ENCODE peak calls at places on chromosome 4, in nine cellular contexts. One of them, this sample, is unnamed.
A peak's percentile ranks its signal among the peaks of the same experiment; 100 is the strongest.

GRCh38 chr4:96205143-96205542 is 365.2 kb downstream of the PDHA2 start:
- DNase-seq in adrenal gland: no peak
- DNase-seq in endothelial cell of umbilical vein: no peak
- DNase-seq in neuronal stem cell: no peak
- DNase-seq in pancreas: no peak
- DNase-seq in psoas muscle: no peak
- DNase-seq in brain microvascular endothelial cell: no peak
- DNase-seq in keratinocyte: no peak
- DNase-seq in stomach: no peak
- DNase-seq in this sample: no peak

GRCh38 chr4:177308125-177308524 is 1.5 kb upstream of the NEIL3 start:
- DNase-seq in adrenal gland: peak; percentile 75
- DNase-seq in endothelial cell of umbilical vein: no peak
- DNase-seq in neuronal stem cell: no peak
- DNase-seq in pancreas: no peak
- DNase-seq in psoas muscle: peak; percentile 14
- DNase-seq in brain microvascular endothelial cell: peak; percentile 12
- DNase-seq in keratinocyte: no peak
- DNase-seq in stomach: no peak
- DNase-seq in this sample: no peak

GRCh38 chr4:83386931-83387897 is 52.6 kb upstream of the HPSE start:
- DNase-seq in adrenal gland: no peak
- DNase-seq in endothelial cell of umbilical vein: no peak
- DNase-seq in neuronal stem cell: no peak
- DNase-seq in pancreas: no peak
- DNase-seq in psoas muscle: no peak
- DNase-seq in brain microvascular endothelial cell: no peak
- DNase-seq in keratinocyte: peak; percentile 17
- DNase-seq in stomach: no peak
- DNase-seq in this sample: no peak

GRCh38 chr4:48429709-48430474 is 53.3 kb upstream of the SLC10A4 start:
- DNase-seq in adrenal gland: no peak
- DNase-seq in endothelial cell of umbilical vein: no peak
- DNase-seq in neuronal stem cell: peak; percentile 36
- DNase-seq in pancreas: no peak
- DNase-seq in psoas muscle: no peak
- DNase-seq in brain microvascular endothelial cell: no peak
- DNase-seq in keratinocyte: no peak
- DNase-seq in stomach: no peak
- DNase-seq in this sample: no peak

GRCh38 chr4:3291969-3292570 is 751 bp upstream of the RGS12 start:
- DNase-seq in adrenal gland: peak; percentile 85
- DNase-seq in endothelial cell of umbilical vein: no peak
- DNase-seq in neuronal stem cell: no peak
- DNase-seq in pancreas: peak; percentile 75
- DNase-seq in psoas muscle: peak; percentile 74
- DNase-seq in brain microvascular endothelial cell: no peak
- DNase-seq in keratinocyte: no peak
- DNase-seq in stomach: peak; percentile 75
- DNase-seq in this sample: no peak

GRCh38 chr4:74632634-74633033 is 161.7 kb downstream of the BTC start:
- DNase-seq in adrenal gland: no peak
- DNase-seq in endothelial cell of umbilical vein: peak; percentile 99
- DNase-seq in neuronal stem cell: no peak
- DNase-seq in pancreas: peak; percentile 22
- DNase-seq in psoas muscle: no peak
- DNase-seq in brain microvascular endothelial cell: peak; percentile 98
- DNase-seq in keratinocyte: peak; percentile 63
- DNase-seq in stomach: peak; percentile 66
- DNase-seq in this sample: no peak

GRCh38 chr4:61086357-61086756 is 113.8 kb upstream of the ADGRL3 start:
- DNase-seq in adrenal gland: no peak
- DNase-seq in endothelial cell of umbilical vein: no peak
- DNase-seq in neuronal stem cell: no peak
- DNase-seq in pancreas: no peak
- DNase-seq in psoas muscle: no peak
- DNase-seq in brain microvascular endothelial cell: no peak
- DNase-seq in keratinocyte: no peak
- DNase-seq in stomach: no peak
- DNase-seq in this sample: no peak

GRCh38 chr4:107531927-107532326 is 188.1 kb downstream of the PAPSS1 start:
- DNase-seq in adrenal gland: no peak
- DNase-seq in endothelial cell of umbilical vein: no peak
- DNase-seq in neuronal stem cell: no peak
- DNase-seq in pancreas: no peak
- DNase-seq in psoas muscle: no peak
- DNase-seq in brain microvascular endothelial cell: no peak
- DNase-seq in keratinocyte: no peak
- DNase-seq in stomach: no peak
- DNase-seq in this sample: no peak

GRCh38 chr4:146883070-146883469 is 62.6 kb downstream of the TTC29 start:
- DNase-seq in adrenal gland: no peak
- DNase-seq in endothelial cell of umbilical vein: no peak
- DNase-seq in neuronal stem cell: no peak
- DNase-seq in pancreas: no peak
- DNase-seq in psoas muscle: no peak
- DNase-seq in brain microvascular endothelial cell: no peak
- DNase-seq in keratinocyte: no peak
- DNase-seq in stomach: no peak
- DNase-seq in this sample: no peak

GRCh38 chr4:110197421-110198398 is 705 bp downstream of the ELOVL6 start:
- DNase-seq in adrenal gland: peak; percentile 71
- DNase-seq in endothelial cell of umbilical vein: peak; percentile 59
- DNase-seq in neuronal stem cell: no peak
- DNase-seq in pancreas: peak; percentile 18
- DNase-seq in psoas muscle: peak; percentile 24
- DNase-seq in brain microvascular endothelial cell: peak; percentile 45
- DNase-seq in keratinocyte: no peak
- DNase-seq in stomach: no peak
- DNase-seq in this sample: no peak

GRCh38 chr4:125728568-125728967 is 413.8 kb downstream of the FAT4 start:
- DNase-seq in adrenal gland: no peak
- DNase-seq in endothelial cell of umbilical vein: peak; percentile 78
- DNase-seq in neuronal stem cell: no peak
- DNase-seq in pancreas: no peak
- DNase-seq in psoas muscle: no peak
- DNase-seq in brain microvascular endothelial cell: peak; percentile 95
- DNase-seq in keratinocyte: peak; percentile 90
- DNase-seq in stomach: no peak
- DNase-seq in this sample: no peak

GRCh38 chr4:89196056-89196674 is 84.8 kb downstream of the TIGD2 start:
- DNase-seq in adrenal gland: no peak
- DNase-seq in endothelial cell of umbilical vein: no peak
- DNase-seq in neuronal stem cell: no peak
- DNase-seq in pancreas: no peak
- DNase-seq in psoas muscle: no peak
- DNase-seq in brain microvascular endothelial cell: no peak
- DNase-seq in keratinocyte: no peak
- DNase-seq in stomach: no peak
- DNase-seq in this sample: no peak

GRCh38 chr4:88569944-88570455 is 22.3 kb upstream of the HERC3 start:
- DNase-seq in adrenal gland: no peak
- DNase-seq in endothelial cell of umbilical vein: no peak
- DNase-seq in neuronal stem cell: no peak
- DNase-seq in pancreas: no peak
- DNase-seq in psoas muscle: no peak
- DNase-seq in brain microvascular endothelial cell: no peak
- DNase-seq in keratinocyte: no peak
- DNase-seq in stomach: no peak
- DNase-seq in this sample: no peak

GRCh38 chr4:87270825-87271224 is 50.4 kb upstream of the KLHL8 start:
- DNase-seq in adrenal gland: no peak
- DNase-seq in endothelial cell of umbilical vein: no peak
- DNase-seq in neuronal stem cell: no peak
- DNase-seq in pancreas: no peak
- DNase-seq in psoas muscle: no peak
- DNase-seq in brain microvascular endothelial cell: no peak
- DNase-seq in keratinocyte: no peak
- DNase-seq in stomach: no peak
- DNase-seq in this sample: no peak

GRCh38 chr4:165326831-165327210 is 648 bp upstream of the MSMO1 start:
- DNase-seq in adrenal gland: peak; percentile 75
- DNase-seq in endothelial cell of umbilical vein: no peak
- DNase-seq in neuronal stem cell: no peak
- DNase-seq in pancreas: peak; percentile 42
- DNase-seq in psoas muscle: peak; percentile 15
- DNase-seq in brain microvascular endothelial cell: peak; percentile 22
- DNase-seq in keratinocyte: no peak
- DNase-seq in stomach: no peak
- DNase-seq in this sample: no peak

GRCh38 chr4:142402925-142403324 is 443.2 kb downstream of the INPP4B start:
- DNase-seq in adrenal gland: peak; percentile 61
- DNase-seq in endothelial cell of umbilical vein: peak; percentile 41
- DNase-seq in neuronal stem cell: no peak
- DNase-seq in pancreas: no peak
- DNase-seq in psoas muscle: no peak
- DNase-seq in brain microvascular endothelial cell: peak; percentile 26
- DNase-seq in keratinocyte: no peak
- DNase-seq in stomach: no peak
- DNase-seq in this sample: no peak

GRCh38 chr4:174135530-174135929 is 147.9 kb downstream of the FBXO8 start:
- DNase-seq in adrenal gland: no peak
- DNase-seq in endothelial cell of umbilical vein: no peak
- DNase-seq in neuronal stem cell: no peak
- DNase-seq in pancreas: no peak
- DNase-seq in psoas muscle: no peak
- DNase-seq in brain microvascular endothelial cell: no peak
- DNase-seq in keratinocyte: no peak
- DNase-seq in stomach: no peak
- DNase-seq in this sample: no peak
- H3K4me3 ChIP-seq in adrenal gland: no peak overlapping the region
- H3K4me3 ChIP-seq in endothelial cell of umbilical vein: no peak overlapping the region
- H3K4me3 ChIP-seq in neuronal stem cell: no peak overlapping the region
- H3K4me3 ChIP-seq in pancreas: no peak overlapping the region
- H3K4me3 ChIP-seq in psoas muscle: peak overlapping the region; percentile 46
- H3K4me3 ChIP-seq in brain microvascular endothelial cell: no peak overlapping the region
- H3K4me3 ChIP-seq in keratinocyte: no peak overlapping the region
- H3K4me3 ChIP-seq in stomach: peak overlapping the region; percentile 7
- H3K4me3 ChIP-seq in this sample: no peak overlapping the region

GRCh38 chr4:22462693-22463092 is 53.2 kb downstream of the ADGRA3 start:
- DNase-seq in adrenal gland: no peak
- DNase-seq in endothelial cell of umbilical vein: no peak
- DNase-seq in neuronal stem cell: no peak
- DNase-seq in pancreas: no peak
- DNase-seq in psoas muscle: no peak
- DNase-seq in brain microvascular endothelial cell: no peak
- DNase-seq in keratinocyte: no peak
- DNase-seq in stomach: no peak
- DNase-seq in this sample: no peak
- H3K36me3 ChIP-seq in adrenal gland: no peaks in the 10 kb centered on the region
- H3K36me3 ChIP-seq in endothelial cell of umbilical vein: no peaks in the 10 kb centered on the region
- H3K36me3 ChIP-seq in neuronal stem cell: no peaks in the 10 kb centered on the region
- H3K36me3 ChIP-seq in pancreas: no peaks in the 10 kb centered on the region
- H3K36me3 ChIP-seq in psoas muscle: no peaks in the 10 kb centered on the region
- H3K36me3 ChIP-seq in brain microvascular endothelial cell: no peaks in the 10 kb centered on the region
- H3K36me3 ChIP-seq in keratinocyte: peaks cover 4% of the 10 kb centered on the region
- H3K36me3 ChIP-seq in stomach: peaks cover 4% of the 10 kb centered on the region
- H3K36me3 ChIP-seq in this sample: no peaks in the 10 kb centered on the region

DNA sequence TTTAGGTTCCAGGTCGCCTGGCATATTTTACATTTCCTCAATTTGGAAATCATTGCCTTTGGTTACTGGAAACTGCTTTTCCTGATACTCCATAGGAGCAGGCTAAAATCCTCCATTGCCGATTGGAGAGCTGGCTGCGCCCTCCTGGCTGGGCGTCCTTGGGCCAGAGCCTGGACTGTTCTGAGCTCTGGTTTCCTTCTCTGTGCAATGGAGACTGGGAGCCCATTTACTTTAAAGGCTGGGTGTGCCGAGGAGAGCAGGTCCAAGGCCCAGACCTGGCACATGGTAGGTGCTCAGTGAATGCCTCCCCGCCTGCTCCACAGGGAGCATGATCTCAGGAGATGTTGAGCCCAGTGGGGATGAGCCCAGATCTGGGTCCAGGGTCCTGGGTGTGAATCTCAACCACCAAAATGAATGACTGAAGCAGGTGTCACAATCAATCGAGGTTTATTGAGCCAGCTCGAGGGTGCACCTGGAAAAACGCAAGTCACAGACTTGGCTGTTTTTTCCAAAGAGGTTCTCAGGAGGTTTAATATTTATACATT is 50.0 kb downstream of the EVC start:
- DNase-seq in adrenal gland: no peak
- DNase-seq in endothelial cell of umbilical vein: no peak
- DNase-seq in neuronal stem cell: no peak
- DNase-seq in pancreas: no peak
- DNase-seq in psoas muscle: no peak
- DNase-seq in brain microvascular endothelial cell: no peak
- DNase-seq in keratinocyte: no peak
- DNase-seq in stomach: no peak
- DNase-seq in this sample: no peak
- H3K27ac ChIP-seq in adrenal gland: no peak overlapping the region
- H3K27ac ChIP-seq in endothelial cell of umbilical vein: no peak overlapping the region
- H3K27ac ChIP-seq in neuronal stem cell: no peak overlapping the region
- H3K27ac ChIP-seq in pancreas: no peak overlapping the region
- H3K27ac ChIP-seq in psoas muscle: no peak overlapping the region
- H3K27ac ChIP-seq in brain microvascular endothelial cell: no peak overlapping the region
- H3K27ac ChIP-seq in keratinocyte: peak overlapping the region; percentile 31
- H3K27ac ChIP-seq in stomach: no peak overlapping the region
- H3K27ac ChIP-seq in this sample: no peak overlapping the region

DNA sequence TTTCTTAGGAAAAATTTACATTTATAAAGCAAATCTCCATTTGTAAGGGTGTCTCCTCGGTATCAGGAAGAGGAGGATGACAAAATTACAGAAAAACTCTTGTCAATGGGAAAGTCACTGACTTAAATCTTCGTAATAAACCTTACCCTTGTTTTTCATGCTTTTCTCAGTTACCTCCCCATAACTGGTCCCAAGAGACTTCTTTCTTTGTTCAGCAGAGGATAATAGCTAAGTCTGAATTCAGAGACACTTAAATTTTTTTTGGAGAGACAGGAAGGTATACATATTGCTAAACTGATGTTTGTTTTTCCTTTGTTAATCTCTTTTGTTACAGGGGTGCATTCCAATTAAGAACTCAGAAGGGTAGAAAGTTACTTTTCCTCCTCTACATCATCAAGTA is 125.5 kb upstream of the JADE1 start:
- DNase-seq in adrenal gland: no peak
- DNase-seq in endothelial cell of umbilical vein: no peak
- DNase-seq in neuronal stem cell: no peak
- DNase-seq in pancreas: no peak
- DNase-seq in psoas muscle: no peak
- DNase-seq in brain microvascular endothelial cell: no peak
- DNase-seq in keratinocyte: no peak
- DNase-seq in stomach: no peak
- DNase-seq in this sample: no peak
- H3K4me3 ChIP-seq in adrenal gland: no peak overlapping the region
- H3K4me3 ChIP-seq in endothelial cell of umbilical vein: no peak overlapping the region
- H3K4me3 ChIP-seq in neuronal stem cell: no peak overlapping the region
- H3K4me3 ChIP-seq in pancreas: no peak overlapping the region
- H3K4me3 ChIP-seq in psoas muscle: no peak overlapping the region
- H3K4me3 ChIP-seq in brain microvascular endothelial cell: no peak overlapping the region
- H3K4me3 ChIP-seq in keratinocyte: no peak overlapping the region
- H3K4me3 ChIP-seq in stomach: no peak overlapping the region
- H3K4me3 ChIP-seq in this sample: no peak overlapping the region

GRCh38 chr4:77695769-77696168 is 90.1 kb downstream of the CXCL13 start:
- DNase-seq in adrenal gland: no peak
- DNase-seq in endothelial cell of umbilical vein: peak; percentile 88
- DNase-seq in neuronal stem cell: no peak
- DNase-seq in pancreas: no peak
- DNase-seq in psoas muscle: no peak
- DNase-seq in brain microvascular endothelial cell: peak; percentile 93
- DNase-seq in keratinocyte: peak; percentile 62
- DNase-seq in stomach: no peak
- DNase-seq in this sample: no peak

GRCh38 chr4:77697860-77698599 is 92.4 kb downstream of the CXCL13 start:
- DNase-seq in adrenal gland: no peak
- DNase-seq in endothelial cell of umbilical vein: peak; percentile 89
- DNase-seq in neuronal stem cell: no peak
- DNase-seq in pancreas: peak; percentile 63
- DNase-seq in psoas muscle: no peak
- DNase-seq in brain microvascular endothelial cell: peak; percentile 68
- DNase-seq in keratinocyte: no peak
- DNase-seq in stomach: peak; percentile 56
- DNase-seq in this sample: peak; percentile 55

GRCh38 chr4:77692847-77693432 is 87.3 kb downstream of the CXCL13 start:
- DNase-seq in adrenal gland: no peak
- DNase-seq in endothelial cell of umbilical vein: no peak
- DNase-seq in neuronal stem cell: no peak
- DNase-seq in pancreas: no peak
- DNase-seq in psoas muscle: no peak
- DNase-seq in brain microvascular endothelial cell: no peak
- DNase-seq in keratinocyte: no peak
- DNase-seq in stomach: no peak
- DNase-seq in this sample: no peak
- H3K36me3 ChIP-seq in adrenal gland: no peaks in the 10 kb centered on the region
- H3K36me3 ChIP-seq in endothelial cell of umbilical vein: no peaks in the 10 kb centered on the region
- H3K36me3 ChIP-seq in neuronal stem cell: no peaks in the 10 kb centered on the region
- H3K36me3 ChIP-seq in pancreas: no peaks in the 10 kb centered on the region
- H3K36me3 ChIP-seq in psoas muscle: no peaks in the 10 kb centered on the region
- H3K36me3 ChIP-seq in brain microvascular endothelial cell: no peaks in the 10 kb centered on the region
- H3K36me3 ChIP-seq in keratinocyte: no peaks in the 10 kb centered on the region
- H3K36me3 ChIP-seq in stomach: no peaks in the 10 kb centered on the region
- H3K36me3 ChIP-seq in this sample: no peaks in the 10 kb centered on the region